ENCODE peak calls at places on chromosomes 6 and 20, in nine cellular contexts. N is endothelial cell of umbilical vein; D is NCI-H1436; W is HS-27A; C is stimulated activated CD8-positive, alpha-beta memory T cell treated with anti-CD3 and anti-CD28 coated beads, Interleukin-15, amount 100 ng/mL, for 4 hours; E is PC-9; U is brain microvascular endothelial cell; A is WTC11; F is ELR. H is an unnamed sample.

GRCh38 chr20:47276856-47277541 is 79.5 kb downstream of the ZMYND8 start:
- DNase-seq in N (peak; percentile 43), D (no peak), W (no peak), C (no peak), E (no peak), U (peak; percentile 45), A (no peak), F (peak; percentile 58), H (no peak)

GRCh38 chr6:168047841-168048723 is 30.9 kb downstream of the FRMD1 start:
- DNase-seq in N (no peak), D (no peak), W (no peak), C (no peak), E (no peak), U (no peak), A (no peak), F (no peak), H (no peak)

GRCh38 chr20:51354191-51354768 is 188.2 kb downstream of the NFATC2 start:
- DNase-seq in N (peak; percentile 55), D (no peak), W (no peak), C (no peak), E (no peak), U (peak; percentile 88), A (no peak), F (peak; percentile 71), H (no peak)

GRCh38 chr6:53915292-53915691 is 120.5 kb downstream of the LRRC1 start:
- DNase-seq in N (no peak), D (no peak), W (no peak), C (no peak), E (no peak), U (no peak), A (no peak), F (no peak), H (no peak)

GRCh38 chr6:156396068-156396771 is 381.0 kb upstream of the ARID1B start:
- DNase-seq in N (no peak), D (no peak), W (no peak), C (no peak), E (no peak), U (no peak), A (no peak), F (no peak), H (no peak)

GRCh38 chr6:96521267-96521624 is 360 bp upstream of the UFL1 start:
- DNase-seq in N (no peak), D (no peak), W (peak; percentile 12), C (no peak), E (no peak), U (no peak), A (no peak), F (no peak), H (no peak)

GRCh38 chr6:39419607-39420006 is 97.1 kb upstream of the KCNK16 start:
- DNase-seq in N (no peak), D (no peak), W (no peak), C (no peak), E (no peak), U (no peak), A (no peak), F (no peak), H (no peak)

GRCh38 chr20:9912858-9913434 is 74.1 kb upstream of the PAK5 start:
- DNase-seq in N (peak; percentile 63), D (peak; percentile 12), W (peak; percentile 15), C (no peak), E (no peak), U (peak; percentile 65), A (peak; percentile 43), F (peak; percentile 52), H (no peak)

GRCh38 chr6:160030103-160030502 is 61.2 kb downstream of the IGF2R start:
- DNase-seq in N (peak; percentile 33), D (peak; percentile 36), W (peak; percentile 91), C (no peak), E (no peak), U (peak; percentile 95), A (no peak), F (peak; percentile 91), H (peak; percentile 70)

GRCh38 chr6:135950709-135951108 is 99.2 kb downstream of the PDE7B start:
- DNase-seq in N (no peak), D (no peak), W (no peak), C (no peak), E (no peak), U (no peak), A (no peak), F (no peak), H (no peak)

GRCh38 chr6:16545382-16545781 is 215.9 kb downstream of the ATXN1 start:
- DNase-seq in N (no peak), D (no peak), W (no peak), C (no peak), E (no peak), U (no peak), A (no peak), F (no peak), H (no peak)

GRCh38 chr6:157493576-157493975 is 112.6 kb downstream of the ZDHHC14 start:
- DNase-seq in N (no peak), D (no peak), W (no peak), C (no peak), E (no peak), U (no peak), A (no peak), F (no peak), H (no peak)

GRCh38 chr6:12602342-12602741 is 114.2 kb upstream of the PHACTR1 start:
- DNase-seq in N (peak; percentile 63), D (no peak), W (no peak), C (no peak), E (peak; percentile 67), U (no peak), A (no peak), F (no peak), H (no peak)

GRCh38 chr20:12577213-12577612 is 431.6 kb upstream of the SPTLC3 start:
- DNase-seq in N (no peak), D (no peak), W (no peak), C (no peak), E (no peak), U (no peak), A (no peak), F (no peak), H (no peak)

GRCh38 chr6:107460074-107460631 is 789 bp upstream of the PDSS2 start:
- DNase-seq in N (no peak), D (no peak), W (no peak), C (no peak), E (no peak), U (no peak), A (no peak), F (no peak), H (no peak)

GRCh38 chr6:112286010-112286409 is 31.6 kb upstream of the LAMA4 start:
- DNase-seq in N (no peak), D (no peak), W (no peak), C (peak; percentile 23), E (no peak), U (no peak), A (no peak), F (no peak), H (no peak)

GRCh38 chr20:4155953-4156352 is 140.6 kb upstream of the RNF24 start:
- DNase-seq in N (no peak), D (no peak), W (no peak), C (no peak), E (no peak), U (no peak), A (no peak), F (no peak), H (no peak)